ENCODE peak calls at places on chromosome 6, in nine cellular contexts. W, V, U, Z, X, Y, G, B and D are unnamed samples.
A peak's percentile ranks its signal among the peaks of the same experiment; 100 is the strongest.

GRCh38 chr6:41608443-41609151 is 29.7 kb upstream of the MDFI start:
- DNase-seq in X (no peak), B (no peak), Y (no peak), U (no peak), V (no peak), G (no peak), Z (no peak), W (no peak), D (no peak)

GRCh38 chr6:22079788-22080187 is 217.0 kb downstream of the PRL start:
- DNase-seq in V (no peak), U (no peak), B (no peak), W (no peak), X (no peak), G (no peak), Y (no peak), Z (peak; percentile 85), D (peak; percentile 71)

GRCh38 chr6:70663881-70664466 is 3.7 kb upstream of the SMAP1 start:
- DNase-seq in W (no peak), Z (no peak), X (no peak), U (no peak), G (no peak), V (peak; percentile 22), B (no peak), Y (no peak), D (no peak)

GRCh38 chr6:159788276-159788675 is 1.1 kb downstream of the TCP1 start:
- DNase-seq in X (no peak), U (no peak), V (no peak), G (no peak), W (no peak), Z (no peak), B (no peak), Y (no peak), D (no peak)

GRCh38 chr6:138817799-138818198 is 21.9 kb downstream of the ECT2L start:
- DNase-seq in U (peak; percentile 56), X (no peak), Z (peak; percentile 84), W (no peak), Y (peak; percentile 53), B (peak; percentile 64), G (no peak), V (no peak), D (no peak)

GRCh38 chr6:169398342-169399105 is 144.9 kb upstream of the THBS2 start:
- DNase-seq in Y (no peak), G (no peak), W (no peak), V (no peak), U (no peak), Z (no peak), X (no peak), B (no peak), D (no peak)

GRCh38 chr6:162882817-162883481 is 155.2 kb downstream of the PACRG start:
- DNase-seq in G (no peak), W (no peak), B (no peak), V (no peak), Z (no peak), U (no peak), Y (no peak), X (no peak), D (no peak)

GRCh38 chr6:104483225-104483834 is 376.4 kb downstream of the HACE1 start:
- DNase-seq in G (peak; percentile 1), X (peak; percentile 37), U (peak; percentile 18), B (no peak), V (no peak), W (no peak), Z (no peak), Y (peak; percentile 12), D (no peak)

GRCh38 chr6:34241351-34242215 is 4.9 kb downstream of the HMGA1 start:
- DNase-seq in Z (no peak), Y (no peak), U (no peak), X (no peak), G (no peak), V (no peak), B (no peak), W (no peak), D (peak; percentile 51)

GRCh38 chr6:148147431-148147830 is 195.2 kb upstream of the SASH1 start:
- DNase-seq in G (no peak), B (no peak), W (no peak), V (no peak), X (no peak), Y (no peak), U (no peak), Z (no peak), D (no peak)

GRCh38 chr6:2221724-2222274 is 23.6 kb downstream of the GMDS start:
- DNase-seq in X (no peak), G (no peak), V (no peak), B (peak; percentile 34), Z (no peak), W (no peak), U (no peak), Y (no peak), D (no peak)

GRCh38 chr6:126127662-126128061 is 141.3 kb downstream of the TRMT11 start:
- DNase-seq in U (no peak), Y (no peak), V (no peak), Z (no peak), B (no peak), X (no peak), G (peak; percentile 0), W (no peak), D (no peak)

GRCh38 chr6:150380256-150380655 is 11.4 kb downstream of the IYD start:
- DNase-seq in Z (no peak), X (no peak), V (no peak), W (no peak), B (no peak), G (no peak), Y (no peak), U (peak; percentile 46), D (no peak)

GRCh38 chr6:112773217-112773616 is 426.1 kb downstream of the RFPL4B start:
- DNase-seq in Z (no peak), Y (no peak), V (no peak), B (no peak), U (no peak), W (no peak), X (no peak), G (no peak), D (no peak)

GRCh38 chr6:8195040-8195713 is 92.8 kb upstream of the EEF1E1 start:
- DNase-seq in U (no peak), G (no peak), Z (no peak), X (no peak), V (no peak), W (no peak), B (no peak), Y (peak; percentile 13), D (no peak)

GRCh38 chr6:34145161-34146020 is 496 bp downstream of the GRM4 start:
- DNase-seq in W (no peak), G (peak; percentile 69), B (peak; percentile 60), Y (no peak), U (peak; percentile 72), X (no peak), Z (peak; percentile 36), V (no peak), D (no peak)

GRCh38 chr6:52590634-52590985 is 13.8 kb upstream of the TRAM2 start:
- DNase-seq in Z (peak; percentile 74), G (no peak), B (no peak), V (no peak), Y (no peak), U (peak; percentile 76), X (no peak), W (no peak), D (no peak)

GRCh38 chr6:83369692-83370091 is 61.2 kb downstream of the ME1 start:
- DNase-seq in G (no peak), Y (no peak), X (no peak), Z (no peak), U (no peak), W (no peak), B (no peak), V (no peak), D (no peak)

GRCh38 chr6:10451828-10452509 is 37.1 kb upstream of the TFAP2A start:
- DNase-seq in X (no peak), G (no peak), W (no peak), Y (peak; percentile 97), B (peak; percentile 99), Z (peak; percentile 64), U (peak; percentile 80), V (no peak), D (no peak)

GRCh38 chr6:125746731-125747588 is 2.5 kb upstream of the HEY2 start:
- DNase-seq in W (peak; percentile 92), B (peak; percentile 87), G (no peak), Z (peak; percentile 78), Y (peak; percentile 21), X (no peak), U (peak; percentile 55), V (no peak), D (peak; percentile 28)

GRCh38 chr6:11275598-11275997 is 43.1 kb upstream of the NEDD9 start:
- DNase-seq in U (no peak), Y (no peak), G (no peak), Z (no peak), X (no peak), V (no peak), W (no peak), B (no peak), D (no peak)

GRCh38 chr6:158279615-158280014 is 32.6 kb upstream of the TULP4 start:
- DNase-seq in W (no peak), B (no peak), Z (no peak), X (no peak), G (peak; percentile 18), V (no peak), Y (no peak), U (no peak), D (no peak)

GRCh38 chr6:56549014-56549413 is 93.7 kb downstream of the DST start:
- DNase-seq in B (no peak), V (no peak), Y (no peak), X (no peak), U (no peak), G (no peak), W (no peak), Z (no peak), D (no peak)

GRCh38 chr6:148616811-148617210 is 130.0 kb upstream of the UST start:
- DNase-seq in W (no peak), Z (no peak), U (peak; percentile 38), B (no peak), G (no peak), V (no peak), X (no peak), Y (no peak), D (no peak)

GRCh38 chr6:42104807-42105713 is 37.4 kb downstream of the C6orf132 start:
- DNase-seq in V (no peak), Z (no peak), B (no peak), W (no peak), Y (no peak), X (no peak), G (no peak), U (no peak), D (no peak)

GRCh38 chr6:118706702-118707101 is 55.3 kb upstream of the CEP85L start:
- DNase-seq in Y (no peak), W (no peak), X (no peak), Z (peak; percentile 27), B (peak; percentile 44), G (no peak), U (no peak), V (no peak), D (no peak)

GRCh38 chr6:31186052-31186734 is 15.7 kb upstream of the POU5F1 start:
- DNase-seq in V (no peak), B (peak; percentile 80), G (no peak), X (no peak), U (no peak), Z (no peak), Y (no peak), W (peak; percentile 65), D (no peak)

GRCh38 chr6:41548098-41548840 is 2.1 kb downstream of the FOXP4 start:
- DNase-seq in X (no peak), U (no peak), W (no peak), G (no peak), Z (no peak), V (no peak), B (no peak), Y (no peak), D (no peak)

GRCh38 chr6:117906905-117907599 is at the start of gene SLC35F1:
- DNase-seq in U (peak; percentile 45), W (no peak), G (peak; percentile 23), Y (no peak), Z (peak; percentile 22), B (peak; percentile 40), X (no peak), V (no peak), D (no peak)